ENCODE peak calls at places on chromosomes 6 and 20, in five cellular contexts. Z is Peyer's patch, F is kidney, N is HepG2, W is fibroblast of lung. C is an unnamed sample.

GRCh38 chr20:10857362-10858070 is 183.7 kb upstream of the JAG1 start:
- DNase-seq in Z (no peak), F (peak; percentile 79), N (peak; percentile 58), W (peak; percentile 91), C (no peak)

GRCh38 chr20:17990278-17990972 is 21.6 kb downstream of the MGME1 start:
- DNase-seq in Z (no peak), F (no peak), N (no peak), W (no peak), C (no peak)

GRCh38 chr6:117448011-117448410 is 22.3 kb upstream of the ROS1 start:
- DNase-seq in Z (no peak), F (no peak), N (no peak), W (peak; percentile 62), C (no peak)

GRCh38 chr20:32128167-32128566 is 18.7 kb downstream of the TM9SF4 start:
- DNase-seq in Z (no peak), F (no peak), N (no peak), W (no peak), C (no peak)

GRCh38 chr6:48611332-48611731 is 500.3 kb upstream of the PTCHD4 start:
- DNase-seq in Z (no peak), F (no peak), N (no peak), W (peak; percentile 79), C (no peak)

GRCh38 chr6:46879003-46879402 is 42.7 kb downstream of the ADGRF5 start:
- DNase-seq in Z (no peak), F (no peak), N (no peak), W (no peak), C (no peak)

GRCh38 chr20:31713312-31714049 is 9.2 kb downstream of the BCL2L1 start:
- DNase-seq in Z (no peak), F (peak; percentile 94), N (peak; percentile 81), W (peak; percentile 93), C (no peak)

GRCh38 chr6:6293317-6293716 is 27.1 kb downstream of the F13A1 start:
- DNase-seq in Z (no peak), F (no peak), N (no peak), W (no peak), C (no peak)

GRCh38 chr20:45920795-45921617 is 9.1 kb upstream of the PLTP start:
- DNase-seq in Z (no peak), F (no peak), N (no peak), W (no peak), C (no peak)

GRCh38 chr6:78598966-78599365 is 268.4 kb upstream of the IRAK1BP1 start:
- DNase-seq in Z (no peak), F (no peak), N (no peak), W (peak; percentile 99), C (no peak)

GRCh38 chr20:36098364-36098763 is 56.2 kb upstream of the EPB41L1 start:
- DNase-seq in Z (peak; percentile 52), F (no peak), N (no peak), W (peak; percentile 63), C (no peak)
- H3K4me3 ChIP-seq in Z (no peak overlapping the region), F (no peak overlapping the region), N (no peak overlapping the region), W (no peak overlapping the region), C (no peak overlapping the region)

GRCh38 chr6:28941681-28942448 is 18.1 kb upstream of the TRIM27 start:
- DNase-seq in Z (no peak), F (no peak), N (no peak), W (no peak), C (no peak)
- H3K27ac ChIP-seq in Z (peak overlapping the region; percentile 69), F (no peak overlapping the region), N (no peak overlapping the region), W (no peak overlapping the region), C (peak overlapping the region; percentile 86)

GRCh38 chr6:85363870-85364269 is 86.0 kb upstream of the NT5E start:
- DNase-seq in Z (no peak), F (no peak), N (no peak), W (no peak), C (no peak)

GRCh38 chr6:85364354-85364753 is 85.5 kb upstream of the NT5E start:
- DNase-seq in Z (no peak), F (no peak), N (no peak), W (peak; percentile 76), C (no peak)

GRCh38 chr6:85362652-85363310 is 87.1 kb upstream of the NT5E start:
- DNase-seq in Z (no peak), F (no peak), N (no peak), W (peak; percentile 66), C (no peak)

GRCh38 chr6:85360794-85361642 is 88.9 kb upstream of the NT5E start:
- DNase-seq in Z (no peak), F (no peak), N (peak; percentile 43), W (peak; percentile 98), C (no peak)

DNA sequence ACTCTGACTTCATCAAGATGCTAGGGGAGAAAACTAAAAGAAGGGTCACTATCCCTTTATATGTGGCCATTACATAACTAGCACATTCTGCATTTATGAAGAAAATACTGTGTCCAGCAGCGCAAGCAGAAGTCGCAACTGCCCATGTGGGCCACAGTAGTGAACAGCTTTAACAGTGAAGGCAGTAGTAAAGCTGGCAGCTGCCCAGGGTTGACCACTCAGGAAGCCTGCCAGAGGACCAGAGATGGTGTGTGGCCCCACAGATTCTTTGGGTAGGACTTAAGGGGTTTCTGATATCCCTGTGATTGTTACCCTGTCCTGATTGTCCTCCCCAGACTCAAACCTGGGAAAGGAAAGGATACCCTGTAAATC is 88.3 kb upstream of the NT5E start:
- DNase-seq in Z (no peak), F (no peak), N (no peak), W (no peak), C (no peak)
- H3K4me3 ChIP-seq in Z (no peak overlapping the region), F (no peak overlapping the region), N (no peak overlapping the region), W (no peak overlapping the region), C (no peak overlapping the region)

GRCh38 chr6:167115054-167115453 is 7.8 kb upstream of the CCR6 start:
- DNase-seq in Z (peak; percentile 48), F (no peak), N (no peak), W (no peak), C (no peak)

GRCh38 chr6:167112421-167112820 is 10.5 kb upstream of the CCR6 start:
- DNase-seq in Z (peak; percentile 13), F (no peak), N (no peak), W (no peak), C (no peak)

GRCh38 chr6:167113935-167114910 is 8.7 kb upstream of the CCR6 start:
- DNase-seq in Z (peak; percentile 93), F (peak; percentile 81), N (no peak), W (no peak), C (peak; percentile 75)

GRCh38 chr6:167111597-167111996 is 11.3 kb upstream of the CCR6 start:
- DNase-seq in Z (peak; percentile 44), F (no peak), N (no peak), W (no peak), C (no peak)

GRCh38 chr6:167113047-167113446 is 9.8 kb upstream of the CCR6 start:
- DNase-seq in Z (peak; percentile 69), F (no peak), N (no peak), W (no peak), C (no peak)
- H3K27ac ChIP-seq in Z (peak overlapping the region; percentile 88), F (no peak overlapping the region), N (no peak overlapping the region), W (no peak overlapping the region), C (peak overlapping the region; percentile 70)

GRCh38 chr6:18328549-18328922 is 58.6 kb upstream of the RNF144B start:
- DNase-seq in Z (no peak), F (no peak), N (no peak), W (no peak), C (no peak)
- H3K4me3 ChIP-seq in Z (no peak overlapping the region), F (peak overlapping the region; percentile 11), N (no peak overlapping the region), W (no peak overlapping the region), C (no peak overlapping the region)

GRCh38 chr6:17470953-17471335 is 77.5 kb downstream of the CAP2 start:
- DNase-seq in Z (no peak), F (no peak), N (no peak), W (peak; percentile 70), C (no peak)

GRCh38 chr6:17474289-17474688 is 80.9 kb downstream of the CAP2 start:
- DNase-seq in Z (no peak), F (no peak), N (no peak), W (no peak), C (no peak)

GRCh38 chr6:17473554-17473953 is 80.2 kb downstream of the CAP2 start:
- DNase-seq in Z (no peak), F (no peak), N (no peak), W (no peak), C (no peak)

GRCh38 chr6:17470209-17470952 is 77.0 kb downstream of the CAP2 start:
- DNase-seq in Z (no peak), F (no peak), N (no peak), W (peak; percentile 58), C (no peak)

GRCh38 chr6:17472653-17473183 is 79.3 kb downstream of the CAP2 start:
- DNase-seq in Z (no peak), F (no peak), N (no peak), W (peak; percentile 37), C (no peak)
- H3K27ac ChIP-seq in Z (peak overlapping the region; percentile 28), F (peak overlapping the region; percentile 36), N (no peak overlapping the region), W (no peak overlapping the region), C (no peak overlapping the region)

GRCh38 chr6:129708496-129709216 is 1.3 kb downstream of the ARHGAP18 start:
- DNase-seq in Z (no peak), F (no peak), N (no peak), W (no peak), C (no peak)

GRCh38 chr6:129709909-129710721 is at the start of gene ARHGAP18:
- DNase-seq in Z (peak; percentile 88), F (peak; percentile 96), N (peak; percentile 97), W (peak; percentile 93), C (peak; percentile 68)

GRCh38 chr6:129709451-129709908 is 497 bp downstream of the ARHGAP18 start:
- DNase-seq in Z (no peak), F (no peak), N (no peak), W (peak; percentile 61), C (no peak)

GRCh38 chr6:129713806-129714338 is 3.9 kb upstream of the ARHGAP18 start:
- DNase-seq in Z (no peak), F (no peak), N (no peak), W (no peak), C (no peak)

DNA sequence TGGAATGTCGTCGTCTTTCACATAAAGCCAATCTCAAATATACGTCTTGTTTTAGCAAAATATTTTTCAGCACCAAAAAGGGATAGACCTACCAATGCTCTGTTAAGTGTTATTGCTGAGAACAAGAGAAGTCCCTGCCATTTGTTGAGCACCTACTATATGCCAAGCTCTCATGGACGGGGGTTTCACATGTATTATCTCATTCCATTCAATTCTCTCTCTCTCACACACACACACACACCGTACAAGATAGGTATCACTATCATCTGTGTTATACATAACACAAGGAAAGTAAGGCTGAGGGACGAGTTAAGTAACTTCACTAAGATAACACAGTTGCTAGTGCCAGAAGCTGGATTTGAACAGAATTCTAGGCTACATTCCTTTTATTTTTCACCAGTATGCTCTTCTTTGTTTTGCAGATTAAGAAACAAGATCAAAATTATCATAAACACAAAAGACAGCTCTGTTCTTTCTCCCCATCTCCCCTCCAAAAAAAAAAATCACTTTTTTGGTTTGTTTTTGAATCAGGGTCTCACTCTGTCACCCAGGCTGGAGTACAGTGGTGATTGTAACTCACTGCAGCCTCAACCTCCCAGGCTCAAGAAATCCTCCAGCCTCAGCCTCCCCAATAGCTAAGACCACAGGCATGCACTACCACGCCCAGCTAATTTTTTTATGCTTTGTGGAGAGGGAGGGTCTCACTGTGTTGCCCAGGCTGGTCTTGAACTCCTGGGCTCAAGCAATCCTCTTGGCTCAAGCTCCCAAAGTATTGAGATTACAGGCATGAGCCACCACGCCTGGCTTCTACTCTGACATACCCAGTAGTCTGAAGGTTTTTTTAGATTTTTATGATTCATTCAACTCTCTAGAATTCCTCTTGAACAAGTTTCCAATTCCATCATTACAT is 1.0 kb upstream of the ARHGAP18 start:
- DNase-seq in Z (no peak), F (no peak), N (no peak), W (no peak), C (no peak)
- H3K4me3 ChIP-seq in Z (no peak overlapping the region), F (peak overlapping the region; percentile 69), N (no peak overlapping the region), W (peak overlapping the region; percentile 54), C (peak overlapping the region; percentile 79)

C was measured in CD8-positive, alpha-beta memory T cell.